ENCODE peak calls at places on chromosome 19, in seven cellular contexts. A is A549, T is SK-N-SH, K is H1, R is endothelial cell of umbilical vein, L is HCT116, J is K562. H is an unnamed sample.

GRCh38 chr19:48344892-48345291 is 18.8 kb downstream of the TMEM143 start:
- DNase-seq in A (no peak), T (no peak), K (no peak), R (no peak), L (no peak), J (peak; percentile 63), H (peak; percentile 72)

GRCh38 chr19:49614096-49614857 is 23.3 kb downstream of the PRR12 start:
- DNase-seq in A (peak; percentile 71), T (no peak), K (no peak), R (peak; percentile 94), L (no peak), J (no peak), H (peak; percentile 65)

GRCh38 chr19:30691767-30692516 is 319.8 kb downstream of the ZNF536 start:
- DNase-seq in A (no peak), T (peak; percentile 66), K (no peak), R (no peak), L (no peak), J (no peak), H (no peak)

GRCh38 chr19:2270157-2270571 is 11.8 kb downstream of the PEAK3 start:
- DNase-seq in A (no peak), T (no peak), K (no peak), R (no peak), L (no peak), J (peak; percentile 57), H (peak; percentile 58)

GRCh38 chr19:47476438-47476972 is 4.8 kb upstream of the SLC8A2 start:
- DNase-seq in A (no peak), T (no peak), K (no peak), R (no peak), L (no peak), J (no peak), H (no peak)

GRCh38 chr19:10120538-10121198 is 969 bp upstream of the EIF3G start:
- DNase-seq in A (no peak), T (no peak), K (no peak), R (peak; percentile 40), L (no peak), J (no peak), H (peak; percentile 76)

GRCh38 chr19:31301306-31301980 is 47.8 kb downstream of the TSHZ3 start:
- DNase-seq in A (no peak), T (no peak), K (no peak), R (no peak), L (no peak), J (no peak), H (no peak)

GRCh38 chr19:11420429-11420893 is 1.3 kb upstream of the RGL3 start:
- DNase-seq in A (no peak), T (no peak), K (peak; percentile 63), R (no peak), L (no peak), J (peak; percentile 41), H (peak; percentile 70)

GRCh38 chr19:49588370-49589122 is 2.4 kb upstream of the PRR12 start:
- DNase-seq in A (no peak), T (no peak), K (no peak), R (no peak), L (no peak), J (no peak), H (no peak)

GRCh38 chr19:55485439-55486011 is 537 bp downstream of the NAT14 start:
- DNase-seq in A (no peak), T (no peak), K (peak; percentile 56), R (no peak), L (no peak), J (no peak), H (no peak)

GRCh38 chr19:10155834-10156233 is 36.1 kb upstream of the EIF3G start:
- DNase-seq in A (no peak), T (no peak), K (no peak), R (no peak), L (no peak), J (no peak), H (peak; percentile 55)

GRCh38 chr19:47075941-47076340 is 27.5 kb upstream of the TMEM160 start:
- DNase-seq in A (no peak), T (no peak), K (no peak), R (no peak), L (no peak), J (no peak), H (no peak)

GRCh38 chr19:19463348-19464117 is 51.8 kb downstream of the TSSK6 start:
- DNase-seq in A (no peak), T (no peak), K (no peak), R (peak; percentile 59), L (no peak), J (no peak), H (no peak)

GRCh38 chr19:39341122-39341719 is 1.0 kb upstream of the SAMD4B start:
- DNase-seq in A (no peak), T (peak; percentile 57), K (peak; percentile 64), R (no peak), L (no peak), J (peak; percentile 34), H (peak; percentile 44)

GRCh38 chr19:379796-380195 is 29.2 kb downstream of the C2CD4C start:
- DNase-seq in A (no peak), T (no peak), K (no peak), R (no peak), L (no peak), J (no peak), H (no peak)

GRCh38 chr19:39941615-39942507 is 7.4 kb upstream of the FCGBP start:
- DNase-seq in A (no peak), T (no peak), K (no peak), R (peak; percentile 42), L (no peak), J (no peak), H (peak; percentile 82)

GRCh38 chr19:16034958-16035560 is 41.2 kb upstream of the TPM4 start:
- DNase-seq in A (no peak), T (peak; percentile 8), K (no peak), R (no peak), L (no peak), J (no peak), H (no peak)

GRCh38 chr19:17323274-17323972 is 11.2 kb downstream of the ANO8 start:
- DNase-seq in A (no peak), T (peak; percentile 70), K (no peak), R (no peak), L (no peak), J (no peak), H (no peak)

GRCh38 chr19:48806518-48806817 is 4.4 kb downstream of the BCAT2 start:
- DNase-seq in A (peak; percentile 76), T (peak; percentile 82), K (peak; percentile 73), R (peak; percentile 39), L (no peak), J (peak; percentile 4), H (no peak)

GRCh38 chr19:41341669-41342490 is 11.8 kb downstream of the TGFB1 start:
- DNase-seq in A (no peak), T (peak; percentile 8), K (no peak), R (no peak), L (no peak), J (no peak), H (no peak)
- TF ChIP-seq CTCF in A (no peak), T (no peak), K (peak; percentile 61), R (no peak), L (no peak), J (no peak), H (no peak)

GRCh38 chr19:18401580-18402112 is 4.2 kb upstream of the LRRC25 start:
- DNase-seq in A (no peak), T (no peak), K (no peak), R (no peak), L (no peak), J (peak; percentile 63), H (peak; percentile 98)

GRCh38 chr19:18393836-18394235 is 3.6 kb downstream of the LRRC25 start:
- DNase-seq in A (no peak), T (no peak), K (no peak), R (no peak), L (no peak), J (no peak), H (no peak)

GRCh38 chr19:18396471-18397241 is 766 bp downstream of the LRRC25 start:
- DNase-seq in A (no peak), T (no peak), K (no peak), R (no peak), L (no peak), J (no peak), H (no peak)

GRCh38 chr19:18397242-18398202 is at the start of gene LRRC25:
- DNase-seq in A (no peak), T (peak; percentile 63), K (peak; percentile 91), R (no peak), L (no peak), J (peak; percentile 53), H (peak; percentile 89)

DNA sequence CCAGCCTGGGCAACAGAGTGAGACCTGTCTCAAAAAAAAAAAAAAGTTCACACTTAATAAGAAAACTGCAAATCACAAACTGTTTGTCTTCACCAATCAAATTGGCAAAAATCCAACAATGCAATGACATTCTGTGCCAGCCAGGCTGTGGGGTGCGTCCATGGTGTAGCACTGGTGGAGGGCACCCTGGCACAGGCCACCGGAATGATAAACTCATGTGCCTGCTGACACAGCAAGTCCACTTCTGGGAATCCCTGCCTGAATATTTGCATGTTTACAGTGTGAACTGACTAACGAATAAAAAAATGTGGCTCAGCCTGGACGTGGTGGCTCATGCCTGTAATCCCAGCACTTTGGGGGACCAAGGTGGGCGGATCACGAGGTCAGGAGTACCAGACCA is 1.6 kb upstream of the LRRC25 start:
- DNase-seq in A (no peak), T (no peak), K (no peak), R (no peak), L (no peak), J (no peak), H (no peak)
- TF ChIP-seq MAX in A (no peak), T (no peak), K (no peak), R (no peak), L (no peak), J (no peak), H (no peak)

GRCh38 chr19:45076851-45077730 is 813 bp upstream of the ZNF296 start:
- DNase-seq in A (no peak), T (no peak), K (peak; percentile 60), R (no peak), L (no peak), J (no peak), H (no peak)

GRCh38 chr19:45076029-45076850 is at the start of gene ZNF296:
- DNase-seq in A (peak; percentile 94), T (no peak), K (peak; percentile 91), R (peak; percentile 44), L (peak; percentile 75), J (peak; percentile 92), H (peak; percentile 84)

GRCh38 chr19:45078390-45079062 is 534 bp upstream of the GEMIN7 start:
- DNase-seq in A (no peak), T (no peak), K (no peak), R (no peak), L (no peak), J (no peak), H (no peak)

GRCh38 chr19:45074744-45075143 is 1.5 kb downstream of the ZNF296 start:
- DNase-seq in A (no peak), T (no peak), K (no peak), R (no peak), L (no peak), J (no peak), H (no peak)

GRCh38 chr19:45075215-45076028 is 856 bp downstream of the ZNF296 start:
- DNase-seq in A (peak; percentile 86), T (no peak), K (peak; percentile 80), R (peak; percentile 10), L (peak; percentile 54), J (peak; percentile 92), H (peak; percentile 92)
- H3K4me3 ChIP-seq in A (peak overlapping the region; percentile 66), T (no peak overlapping the region), K (peak overlapping the region; percentile 68), R (peak overlapping the region; percentile 33), L (peak overlapping the region; percentile 93), J (peak overlapping the region; percentile 77), H (peak overlapping the region; percentile 68)

DNA sequence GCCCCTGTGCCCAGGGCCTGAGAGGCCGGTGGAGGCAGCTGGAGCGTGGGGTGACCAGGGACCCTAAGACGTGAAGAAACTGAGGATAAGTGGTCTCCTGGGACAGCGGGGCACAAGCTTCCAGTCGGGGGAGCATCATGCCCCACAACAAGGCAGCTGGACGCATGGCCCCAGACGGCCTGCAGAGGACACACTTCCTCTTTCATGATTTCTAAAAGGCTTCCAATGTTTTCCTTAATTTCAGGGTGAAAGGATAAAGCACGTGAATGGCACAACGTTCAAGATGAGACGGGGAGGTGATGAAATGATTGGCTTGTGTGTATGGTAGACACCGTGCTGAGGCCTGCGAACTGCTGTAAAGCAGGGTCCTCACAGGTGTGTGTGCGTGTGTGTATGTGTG is 20.2 kb upstream of the MYDGF start:
- DNase-seq in A (no peak), T (no peak), K (no peak), R (no peak), L (no peak), J (no peak), H (no peak)
- TF ChIP-seq CTCF in A (no peak), T (no peak), K (no peak), R (no peak), L (no peak), J (peak; percentile 37), H (no peak)

H was measured in NB4.